ENCODE peak calls at places on chromosomes 2 and 18, in five cellular contexts. A, H, Y, L and U are unnamed samples.

GRCh38 chr2:42191285-42192009 is 22.3 kb downstream of the EML4 start:
- DNase-seq in A (no peak), H (no peak), Y (no peak), L (no peak), U (no peak)

GRCh38 chr2:129868151-129868550 is 111.3 kb upstream of the RAB6C start:
- DNase-seq in A (no peak), H (no peak), Y (no peak), L (no peak), U (no peak)

GRCh38 chr2:6993230-6993640 is 76.0 kb downstream of the RNF144A start:
- DNase-seq in A (no peak), H (no peak), Y (no peak), L (no peak), U (no peak)

GRCh38 chr18:63559567-63560491 is 17.7 kb downstream of the SERPINB12 start:
- DNase-seq in A (no peak), H (no peak), Y (no peak), L (no peak), U (no peak)

GRCh38 chr18:49843778-49844625 is 30.7 kb upstream of the ACAA2 start:
- DNase-seq in A (no peak), H (no peak), Y (no peak), L (no peak), U (no peak)

GRCh38 chr2:62423883-62424458 is 82.0 kb downstream of the TMEM17 start:
- DNase-seq in A (no peak), H (no peak), Y (no peak), L (no peak), U (no peak)

GRCh38 chr2:234674781-234675201 is 177.9 kb upstream of the ARL4C start:
- DNase-seq in A (peak), H (no peak), Y (no peak), L (no peak), U (no peak)

GRCh38 chr18:22169011-22169888 is at the start of gene GATA6:
- DNase-seq in A (peak), H (no peak), Y (peak), L (peak), U (peak)

GRCh38 chr2:168632733-168633132 is 169.7 kb upstream of the NOSTRIN start:
- DNase-seq in A (peak), H (peak), Y (peak), L (no peak), U (no peak)

GRCh38 chr2:66440692-66441091 is 5.8 kb downstream of the MEIS1 start:
- DNase-seq in A (no peak), H (no peak), Y (no peak), L (no peak), U (no peak)